ENCODE peak calls at places on chromosomes 3 and 15, in four cellular contexts. K is BE2C, V is lower lobe of right lung, C is PC-9. B is an unnamed sample.

GRCh38 chr3:141231923-141232861 is 567 bp downstream of the PXYLP1 start:
- DNase-seq in K (no peak), V (peak; percentile 72), C (peak; percentile 61), B (peak; percentile 42)

GRCh38 chr3:46670891-46671427 is 22.5 kb downstream of the ALS2CL start:
- DNase-seq in K (peak; percentile 0), V (peak; percentile 19), C (no peak), B (no peak)

GRCh38 chr3:64575211-64575844 is 112.5 kb downstream of the ADAMTS9 start:
- DNase-seq in K (no peak), V (no peak), C (no peak), B (no peak)

GRCh38 chr3:15512173-15512572 is 9.3 kb downstream of the COLQ start:
- DNase-seq in K (peak; percentile 18), V (peak; percentile 80), C (peak; percentile 9), B (no peak)

GRCh38 chr3:43343185-43343584 is 56.8 kb downstream of the SNRK start:
- DNase-seq in K (no peak), V (no peak), C (no peak), B (no peak)

GRCh38 chr15:33154366-33155166 is 39.9 kb downstream of the FMN1 start:
- DNase-seq in K (no peak), V (peak; percentile 71), C (no peak), B (no peak)

GRCh38 chr15:75185271-75186029 is 16.2 kb upstream of the C15orf39 start:
- DNase-seq in K (no peak), V (no peak), C (no peak), B (no peak)

GRCh38 chr15:26841514-26841913 is 25.3 kb upstream of the GABRA5 start:
- DNase-seq in K (no peak), V (no peak), C (no peak), B (no peak)

GRCh38 chr3:127538569-127538968 is 52.0 kb downstream of the TPRA1 start:
- DNase-seq in K (no peak), V (no peak), C (no peak), B (no peak)

GRCh38 chr3:113166719-113167492 is 44.5 kb upstream of the BOC start:
- DNase-seq in K (peak; percentile 74), V (no peak), C (peak; percentile 80), B (no peak)

GRCh38 chr15:26235148-26235769 is 372.1 kb upstream of the ATP10A start:
- DNase-seq in K (no peak), V (no peak), C (no peak), B (no peak)

GRCh38 chr3:278300-279064 is 81.9 kb downstream of the CHL1 start:
- DNase-seq in K (no peak), V (no peak), C (no peak), B (no peak)

GRCh38 chr3:149820183-149820582 is 7.2 kb downstream of the RNF13 start:
- DNase-seq in K (no peak), V (no peak), C (no peak), B (no peak)

GRCh38 chr15:36612063-36612788 is 32.8 kb downstream of the CDIN1 start:
- DNase-seq in K (no peak), V (no peak), C (peak; percentile 26), B (no peak)

GRCh38 chr15:97941572-97941971 is 18.9 kb upstream of the ARRDC4 start:
- DNase-seq in K (no peak), V (no peak), C (no peak), B (no peak)

GRCh38 chr15:90838544-90838943 is 29.8 kb upstream of the FURIN start:
- DNase-seq in K (no peak), V (no peak), C (no peak), B (no peak)

GRCh38 chr15:44328135-44328534 is 39.6 kb downstream of the GOLM2 start:
- DNase-seq in K (no peak), V (no peak), C (no peak), B (no peak)
- H3K4me3 ChIP-seq in K (no peak overlapping the region), V (no peak overlapping the region), C (no peak overlapping the region), B (no peak overlapping the region)

DNA sequence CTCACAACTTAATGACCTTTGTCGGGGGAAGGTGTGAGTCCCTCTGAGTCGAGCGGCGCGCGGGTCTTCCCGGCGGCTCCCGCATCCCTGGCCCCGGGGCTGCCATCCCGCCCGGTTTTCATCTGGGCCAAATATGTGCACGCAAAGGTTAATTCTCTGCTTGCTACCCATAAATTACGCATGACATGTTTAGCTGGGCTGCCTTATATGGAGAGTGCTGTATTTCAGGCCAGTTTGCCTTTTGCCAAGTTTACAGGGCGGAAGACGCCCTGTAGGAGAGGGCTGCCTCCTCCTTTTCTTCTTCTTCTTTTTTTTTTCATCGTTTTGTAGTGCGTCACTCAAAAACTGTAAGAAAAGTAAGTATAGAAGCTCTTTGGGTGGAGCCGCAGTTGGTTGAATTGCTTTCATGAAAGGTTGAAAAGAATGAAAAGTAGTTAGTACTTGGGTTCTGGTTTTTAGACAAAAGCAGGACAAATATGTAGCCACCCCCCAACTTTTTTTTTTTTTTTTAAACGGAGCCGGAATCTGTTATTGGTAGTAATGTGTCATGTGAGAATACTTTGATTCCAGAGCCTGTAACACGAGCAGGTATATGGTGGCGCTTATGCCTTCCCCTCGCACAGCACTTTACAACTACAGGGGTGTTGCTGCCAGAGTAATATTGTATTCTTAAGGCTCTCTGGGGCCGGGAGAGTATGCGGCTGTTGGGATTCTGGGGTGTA is 855 bp downstream of the MBNL1 start:
- DNase-seq in K (no peak), V (peak; percentile 42), C (peak; percentile 54), B (peak; percentile 88)
- H3K4me1 ChIP-seq in K (peaks cover 5% of the 10 kb centered on the region), V (peaks cover 55% of the 10 kb centered on the region), C (peaks cover 53% of the 10 kb centered on the region), B (peaks cover 61% of the 10 kb centered on the region)

DNA sequence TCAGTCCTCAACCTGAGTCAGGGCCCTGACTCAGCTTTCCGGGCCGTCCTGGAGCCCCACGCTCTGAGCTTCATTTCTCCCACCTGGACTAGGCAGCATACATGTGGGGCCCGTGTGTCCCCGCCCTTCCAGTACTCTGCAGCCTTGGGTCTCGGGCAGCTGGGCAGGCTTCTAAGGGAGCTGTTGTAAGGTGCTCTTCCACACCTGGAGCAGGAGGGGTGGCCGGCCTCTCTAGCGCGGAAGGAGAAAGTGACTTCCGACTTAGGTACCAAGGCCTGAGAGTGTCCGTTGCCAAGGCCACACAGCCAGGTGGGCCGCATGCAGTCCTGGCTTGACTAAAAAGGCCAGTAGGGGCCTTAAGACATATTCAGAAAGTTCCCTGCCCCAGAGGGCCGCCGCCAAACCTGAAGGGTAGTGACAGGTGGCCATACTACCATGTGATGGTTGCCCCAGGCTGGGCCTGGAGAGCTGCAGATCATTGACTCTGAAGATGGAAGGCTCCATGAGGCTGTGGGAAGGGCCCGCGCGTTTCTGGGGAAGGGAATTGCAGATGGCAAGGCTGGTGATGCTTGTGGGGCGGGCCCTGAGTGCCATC is 9.4 kb upstream of the SEMA3B start:
- DNase-seq in K (no peak), V (no peak), C (no peak), B (no peak)
- H3K4me3 ChIP-seq in K (no peak overlapping the region), V (peak overlapping the region; percentile 56), C (peak overlapping the region; percentile 60), B (no peak overlapping the region)

GRCh38 chr15:88912500-88912921 is 668 bp downstream of the MFGE8 start:
- DNase-seq in K (no peak), V (no peak), C (no peak), B (no peak)
- H3K4me1 ChIP-seq in K (no peaks in the 10 kb centered on the region), V (peaks cover 25% of the 10 kb centered on the region), C (peaks cover 20% of the 10 kb centered on the region), B (peaks cover 13% of the 10 kb centered on the region)

GRCh38 chr3:171809513-171810277 is 588 bp downstream of the PLD1 start:
- DNase-seq in K (peak; percentile 58), V (peak; percentile 83), C (no peak), B (peak; percentile 33)

GRCh38 chr3:171810278-171811058 is at the start of gene PLD1:
- DNase-seq in K (peak; percentile 65), V (peak; percentile 91), C (peak; percentile 95), B (peak; percentile 32)

GRCh38 chr3:171811913-171812321 is 1.6 kb upstream of the PLD1 start:
- DNase-seq in K (no peak), V (no peak), C (peak; percentile 66), B (no peak)

GRCh38 chr3:171812811-171813210 is 2.5 kb upstream of the PLD1 start:
- DNase-seq in K (no peak), V (no peak), C (no peak), B (no peak)

GRCh38 chr3:171811059-171811912 is 1.0 kb upstream of the PLD1 start:
- DNase-seq in K (no peak), V (no peak), C (no peak), B (no peak)
- H3K4me3 ChIP-seq in K (no peak overlapping the region), V (peak overlapping the region; percentile 60), C (peak overlapping the region; percentile 61), B (no peak overlapping the region)

GRCh38 chr15:95932676-95933075 is 397.8 kb upstream of the NR2F2 start:
- DNase-seq in K (no peak), V (no peak), C (peak; percentile 34), B (no peak)

GRCh38 chr15:95930659-95931375 is 399.7 kb upstream of the NR2F2 start:
- DNase-seq in K (no peak), V (no peak), C (no peak), B (no peak)

GRCh38 chr15:95929232-95929846 is 401.2 kb upstream of the NR2F2 start:
- DNase-seq in K (no peak), V (no peak), C (no peak), B (no peak)

GRCh38 chr15:95932141-95932540 is 398.4 kb upstream of the NR2F2 start:
- DNase-seq in K (no peak), V (no peak), C (no peak), B (no peak)

GRCh38 chr15:95931619-95932018 is 398.9 kb upstream of the NR2F2 start:
- DNase-seq in K (no peak), V (no peak), C (no peak), B (no peak)
- H3K4me1 ChIP-seq in K (no peaks in the 10 kb centered on the region), V (no peaks in the 10 kb centered on the region), C (no peaks in the 10 kb centered on the region), B (no peaks in the 10 kb centered on the region)

DNA sequence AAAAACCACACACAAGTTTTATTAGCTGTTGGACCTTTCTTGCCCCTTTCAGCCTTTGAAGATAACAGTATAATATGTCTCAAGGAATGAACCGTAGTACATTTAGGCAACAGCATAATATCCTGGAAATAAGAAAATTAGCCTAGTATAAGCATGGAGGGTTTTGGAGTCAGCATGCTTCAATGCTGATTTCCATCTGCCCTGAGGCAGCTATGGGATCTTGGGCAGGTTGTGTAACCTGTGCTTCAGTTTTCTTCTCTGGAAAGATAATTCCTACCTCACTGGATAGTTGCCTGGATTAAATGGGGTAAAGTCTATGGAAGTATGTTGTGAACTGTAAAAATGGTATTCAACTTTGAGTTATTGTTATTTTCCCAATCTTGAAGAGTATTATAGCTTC is 1.6 kb downstream of the DHX30 start:
- DNase-seq in K (no peak), V (no peak), C (no peak), B (no peak)
- H3K4me3 ChIP-seq in K (no peak overlapping the region), V (no peak overlapping the region), C (peak overlapping the region; percentile 90), B (no peak overlapping the region)